ENCODE peak calls at places on chromosomes 6 and 20, in seven cellular contexts. Y is RWPE2; T is fibroblast of lung; O is thoracic aorta; K is cardiac fibroblast; E is CD8-positive, alpha-beta T cell; B is left lung. L is an unnamed sample.

GRCh38 chr6:150118642-150119041 is 24.2 kb upstream of the PPP1R14C start:
- DNase-seq in Y (no peak), T (no peak), O (no peak), K (no peak), E (no peak), B (no peak), L (no peak)

GRCh38 chr6:106098383-106099234 is 12.5 kb downstream of the PRDM1 start:
- DNase-seq in Y (peak; percentile 82), T (peak; percentile 88), O (no peak), K (peak; percentile 72), E (peak; percentile 60), B (peak; percentile 72), L (no peak)

GRCh38 chr6:84358581-84358980 is 131.1 kb upstream of the CEP162 start:
- DNase-seq in Y (no peak), T (no peak), O (no peak), K (no peak), E (no peak), B (no peak), L (no peak)

GRCh38 chr20:38111366-38112232 is 53.5 kb downstream of the TGM2 start:
- DNase-seq in Y (peak; percentile 51), T (no peak), O (no peak), K (no peak), E (no peak), B (no peak), L (no peak)

GRCh38 chr6:3624268-3625136 is 127.0 kb downstream of the PXDC1 start:
- DNase-seq in Y (no peak), T (no peak), O (no peak), K (no peak), E (no peak), B (no peak), L (no peak)

GRCh38 chr20:42018979-42019378 is 400.8 kb upstream of the CHD6 start:
- DNase-seq in Y (no peak), T (no peak), O (no peak), K (peak; percentile 16), E (no peak), B (no peak), L (no peak)

GRCh38 chr20:32960849-32961731 is 43.1 kb downstream of the SUN5 start:
- DNase-seq in Y (peak; percentile 78), T (no peak), O (no peak), K (no peak), E (no peak), B (no peak), L (no peak)

GRCh38 chr20:52945862-52946522 is 26.2 kb upstream of the TSHZ2 start:
- DNase-seq in Y (no peak), T (no peak), O (no peak), K (no peak), E (no peak), B (no peak), L (peak; percentile 49)

GRCh38 chr6:3165631-3166534 is 8.5 kb upstream of the TUBB2A start:
- DNase-seq in Y (no peak), T (peak; percentile 19), O (no peak), K (peak; percentile 57), E (no peak), B (no peak), L (no peak)

GRCh38 chr6:105346052-105346451 is 56.8 kb downstream of the PREP start:
- DNase-seq in Y (no peak), T (peak; percentile 65), O (no peak), K (peak; percentile 79), E (no peak), B (no peak), L (peak; percentile 36)

GRCh38 chr6:169075211-169075621 is 178.4 kb downstream of the THBS2 start:
- DNase-seq in Y (no peak), T (peak; percentile 98), O (no peak), K (peak; percentile 94), E (no peak), B (peak; percentile 67), L (no peak)

GRCh38 chr20:43188861-43189613 is 669 bp downstream of the PTPRT start:
- DNase-seq in Y (no peak), T (no peak), O (no peak), K (no peak), E (no peak), B (no peak), L (no peak)

GRCh38 chr6:129208415-129209034 is 325.6 kb downstream of the LAMA2 start:
- DNase-seq in Y (no peak), T (no peak), O (no peak), K (no peak), E (no peak), B (no peak), L (no peak)

DNA sequence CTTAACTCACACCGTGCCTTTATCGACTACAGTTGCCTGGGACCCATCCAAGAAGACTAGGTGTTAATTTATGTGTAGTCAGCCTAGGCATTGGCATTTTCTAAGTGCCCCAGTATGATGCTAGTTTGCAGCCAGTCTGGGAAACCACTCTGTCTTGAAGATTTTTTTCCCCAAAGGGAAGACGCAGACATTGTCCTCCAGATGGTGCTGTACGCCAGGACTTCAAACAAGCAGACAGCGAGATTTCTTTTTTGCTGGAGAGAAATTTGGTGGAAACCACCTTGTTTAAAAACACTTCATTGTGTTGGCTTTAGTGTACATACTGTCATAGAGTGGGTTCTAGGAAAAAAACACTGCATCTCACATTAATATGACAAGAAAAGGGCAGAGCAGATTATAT is 30.0 kb downstream of the ALDH5A1 start:
- DNase-seq in Y (no peak), T (peak; percentile 62), O (no peak), K (peak; percentile 67), E (no peak), B (no peak), L (peak; percentile 10)
- TF ChIP-seq CTCF in Y (peak; percentile 74), T (peak; percentile 64), O (no peak), K (peak; percentile 48), E (no peak), B (no peak), L (peak; percentile 75)

DNA sequence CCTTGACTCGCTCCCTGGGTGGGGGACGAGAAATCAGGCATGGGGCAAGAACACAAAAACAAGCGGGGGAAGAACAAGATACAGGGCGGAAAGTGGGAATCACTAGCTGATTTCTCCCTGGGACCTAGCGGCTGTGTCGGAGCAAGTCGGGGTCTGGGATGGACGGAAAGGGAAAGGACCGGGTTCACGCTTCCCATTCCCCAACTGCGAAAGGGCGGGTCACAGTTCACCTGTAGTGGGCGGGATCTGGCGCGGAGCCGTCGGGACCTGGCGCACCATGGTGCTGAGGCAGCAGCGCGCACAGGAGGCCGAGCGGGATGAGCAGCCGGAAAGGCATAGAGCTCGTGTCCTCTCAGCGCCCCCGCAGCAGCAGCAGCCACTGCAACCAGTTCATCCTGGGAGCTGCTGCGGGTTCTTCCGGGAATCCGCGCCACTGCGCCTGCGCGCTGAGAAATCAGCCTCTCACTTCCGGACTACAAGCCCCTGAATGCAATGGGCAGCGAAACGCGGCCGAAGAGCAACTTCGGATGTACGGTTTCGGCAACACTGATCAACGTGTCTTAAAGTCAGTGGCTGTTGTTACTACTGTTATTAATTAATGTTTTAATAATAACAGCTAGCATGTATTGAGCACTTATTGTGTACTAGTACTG is at the start of gene EDEM2:
- DNase-seq in Y (peak; percentile 100), T (peak; percentile 96), O (peak; percentile 63), K (peak; percentile 97), E (peak; percentile 87), B (peak; percentile 95), L (peak; percentile 78)
- TF ChIP-seq CTCF in Y (peak; percentile 14), T (no peak), O (no peak), K (peak; percentile 5), E (no peak), B (no peak), L (peak; percentile 8)

DNA sequence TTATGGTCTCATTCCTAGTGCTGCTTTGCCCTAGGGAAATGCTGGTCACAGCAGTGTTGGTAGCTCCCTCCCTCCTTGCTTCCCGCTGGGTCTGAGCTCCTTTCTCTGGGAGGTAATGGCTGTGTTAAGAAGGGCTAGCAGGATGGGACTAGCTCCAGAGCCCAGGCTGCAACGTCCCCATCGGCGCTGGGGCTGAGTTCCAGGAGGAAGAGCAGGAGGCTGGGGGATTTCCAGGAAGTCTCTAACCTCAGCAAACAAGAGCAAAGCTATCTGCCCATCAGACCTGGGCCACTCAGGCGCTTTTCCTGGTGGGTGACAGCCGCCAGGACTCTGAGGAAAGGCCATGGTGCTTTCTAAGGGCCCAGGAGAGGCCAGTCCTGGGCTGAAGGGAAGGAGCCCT is 174.2 kb downstream of the DLL1 start:
- DNase-seq in Y (no peak), T (no peak), O (no peak), K (no peak), E (no peak), B (peak; percentile 22), L (no peak)
- TF ChIP-seq CTCF in Y (no peak), T (no peak), O (no peak), K (no peak), E (no peak), B (no peak), L (no peak)

GRCh38 chr6:161313940-161314509 is 40.2 kb upstream of the AGPAT4 start:
- DNase-seq in Y (no peak), T (no peak), O (no peak), K (no peak), E (no peak), B (no peak), L (no peak)
- TF ChIP-seq CTCF in Y (no peak), T (no peak), O (no peak), K (no peak), E (no peak), B (no peak), L (no peak)

GRCh38 chr20:44579313-44580090 is 2.9 kb upstream of the PKIG start:
- DNase-seq in Y (no peak), T (peak; percentile 22), O (no peak), K (no peak), E (no peak), B (no peak), L (no peak)

GRCh38 chr20:44574372-44574771 is 8.0 kb upstream of the PKIG start:
- DNase-seq in Y (no peak), T (no peak), O (no peak), K (no peak), E (no peak), B (no peak), L (no peak)

GRCh38 chr20:44572551-44573500 is 9.6 kb upstream of the PKIG start:
- DNase-seq in Y (peak; percentile 89), T (peak; percentile 84), O (no peak), K (peak; percentile 89), E (no peak), B (no peak), L (peak; percentile 85)

GRCh38 chr20:44573501-44573869 is 8.9 kb upstream of the PKIG start:
- DNase-seq in Y (no peak), T (no peak), O (no peak), K (no peak), E (no peak), B (no peak), L (no peak)

GRCh38 chr20:44576297-44576696 is 6.1 kb upstream of the PKIG start:
- DNase-seq in Y (no peak), T (peak; percentile 81), O (no peak), K (peak; percentile 70), E (no peak), B (no peak), L (no peak)
- TF ChIP-seq CTCF in Y (peak; percentile 38), T (peak; percentile 49), O (no peak), K (peak; percentile 42), E (no peak), B (peak; percentile 11), L (peak; percentile 50)

L was measured in retinal pigment epithelial cell.